ENCODE peak calls at places on chromosomes 1 and 21, in eight cellular contexts. One of them, this sample, is unnamed.

GRCh38 chr1:23369335-23370013 is at the start of gene ZNF436:
- DNase-seq in MM.1S: peak
- DNase-seq in activated effector memory CD4-positive, alpha-beta T cell treated with Interleukin-2 at 50 U/mL for 16 hours: peak
- DNase-seq in stimulated activated CD8-positive, alpha-beta memory T cell treated with anti-CD3 and anti-CD28 coated beads, Interleukin-15, amount 100 ng/mL, for 1 hour: no peak
- DNase-seq in activated B cell treated with CpG ODN at 0.5 μM for 24 hours: no peak
- DNase-seq in SHP77: peak
- DNase-seq in HEK293T: peak
- DNase-seq in D341Med: peak
- DNase-seq in this sample: peak

GRCh38 chr1:235933017-235933416 is 66.3 kb upstream of the LYST start:
- DNase-seq in MM.1S: no peak
- DNase-seq in activated effector memory CD4-positive, alpha-beta T cell treated with Interleukin-2 at 50 U/mL for 16 hours: no peak
- DNase-seq in stimulated activated CD8-positive, alpha-beta memory T cell treated with anti-CD3 and anti-CD28 coated beads, Interleukin-15, amount 100 ng/mL, for 1 hour: no peak
- DNase-seq in activated B cell treated with CpG ODN at 0.5 μM for 24 hours: no peak
- DNase-seq in SHP77: no peak
- DNase-seq in HEK293T: no peak
- DNase-seq in D341Med: no peak
- DNase-seq in this sample: no peak

GRCh38 chr1:58870298-58870676 is 86.4 kb upstream of the JUN start:
- DNase-seq in MM.1S: no peak
- DNase-seq in activated effector memory CD4-positive, alpha-beta T cell treated with Interleukin-2 at 50 U/mL for 16 hours: no peak
- DNase-seq in stimulated activated CD8-positive, alpha-beta memory T cell treated with anti-CD3 and anti-CD28 coated beads, Interleukin-15, amount 100 ng/mL, for 1 hour: no peak
- DNase-seq in activated B cell treated with CpG ODN at 0.5 μM for 24 hours: no peak
- DNase-seq in SHP77: peak
- DNase-seq in HEK293T: no peak
- DNase-seq in D341Med: no peak
- DNase-seq in this sample: no peak

GRCh38 chr1:113684153-113684541 is 75.1 kb downstream of the PHTF1 start:
- DNase-seq in MM.1S: no peak
- DNase-seq in activated effector memory CD4-positive, alpha-beta T cell treated with Interleukin-2 at 50 U/mL for 16 hours: no peak
- DNase-seq in stimulated activated CD8-positive, alpha-beta memory T cell treated with anti-CD3 and anti-CD28 coated beads, Interleukin-15, amount 100 ng/mL, for 1 hour: no peak
- DNase-seq in activated B cell treated with CpG ODN at 0.5 μM for 24 hours: no peak
- DNase-seq in SHP77: no peak
- DNase-seq in HEK293T: no peak
- DNase-seq in D341Med: no peak
- DNase-seq in this sample: peak

GRCh38 chr21:45012661-45013270 is 61.6 kb upstream of the ADARB1 start:
- DNase-seq in MM.1S: no peak
- DNase-seq in activated effector memory CD4-positive, alpha-beta T cell treated with Interleukin-2 at 50 U/mL for 16 hours: no peak
- DNase-seq in stimulated activated CD8-positive, alpha-beta memory T cell treated with anti-CD3 and anti-CD28 coated beads, Interleukin-15, amount 100 ng/mL, for 1 hour: no peak
- DNase-seq in activated B cell treated with CpG ODN at 0.5 μM for 24 hours: no peak
- DNase-seq in SHP77: no peak
- DNase-seq in HEK293T: no peak
- DNase-seq in D341Med: no peak
- DNase-seq in this sample: peak

GRCh38 chr1:36400825-36401601 is 3.3 kb upstream of the LSM10 start:
- DNase-seq in MM.1S: peak
- DNase-seq in activated effector memory CD4-positive, alpha-beta T cell treated with Interleukin-2 at 50 U/mL for 16 hours: no peak
- DNase-seq in stimulated activated CD8-positive, alpha-beta memory T cell treated with anti-CD3 and anti-CD28 coated beads, Interleukin-15, amount 100 ng/mL, for 1 hour: peak
- DNase-seq in activated B cell treated with CpG ODN at 0.5 μM for 24 hours: no peak
- DNase-seq in SHP77: peak
- DNase-seq in HEK293T: no peak
- DNase-seq in D341Med: no peak
- DNase-seq in this sample: peak

GRCh38 chr21:18155508-18156193 is 89.0 kb upstream of the CHODL start:
- DNase-seq in MM.1S: peak
- DNase-seq in activated effector memory CD4-positive, alpha-beta T cell treated with Interleukin-2 at 50 U/mL for 16 hours: no peak
- DNase-seq in stimulated activated CD8-positive, alpha-beta memory T cell treated with anti-CD3 and anti-CD28 coated beads, Interleukin-15, amount 100 ng/mL, for 1 hour: no peak
- DNase-seq in activated B cell treated with CpG ODN at 0.5 μM for 24 hours: no peak
- DNase-seq in SHP77: no peak
- DNase-seq in HEK293T: no peak
- DNase-seq in D341Med: no peak
- DNase-seq in this sample: no peak

GRCh38 chr1:229229721-229230135 is 41.2 kb upstream of the RAB4A start:
- DNase-seq in MM.1S: peak
- DNase-seq in activated effector memory CD4-positive, alpha-beta T cell treated with Interleukin-2 at 50 U/mL for 16 hours: no peak
- DNase-seq in stimulated activated CD8-positive, alpha-beta memory T cell treated with anti-CD3 and anti-CD28 coated beads, Interleukin-15, amount 100 ng/mL, for 1 hour: no peak
- DNase-seq in activated B cell treated with CpG ODN at 0.5 μM for 24 hours: no peak
- DNase-seq in SHP77: no peak
- DNase-seq in HEK293T: no peak
- DNase-seq in D341Med: no peak
- DNase-seq in this sample: peak

GRCh38 chr1:152505083-152505482 is 5.5 kb upstream of the LCE5A start:
- DNase-seq in MM.1S: no peak
- DNase-seq in activated effector memory CD4-positive, alpha-beta T cell treated with Interleukin-2 at 50 U/mL for 16 hours: no peak
- DNase-seq in stimulated activated CD8-positive, alpha-beta memory T cell treated with anti-CD3 and anti-CD28 coated beads, Interleukin-15, amount 100 ng/mL, for 1 hour: no peak
- DNase-seq in activated B cell treated with CpG ODN at 0.5 μM for 24 hours: no peak
- DNase-seq in SHP77: no peak
- DNase-seq in HEK293T: no peak
- DNase-seq in D341Med: no peak
- DNase-seq in this sample: no peak

GRCh38 chr1:8396912-8397406 is 79.0 kb downstream of the SLC45A1 start:
- DNase-seq in MM.1S: peak
- DNase-seq in activated effector memory CD4-positive, alpha-beta T cell treated with Interleukin-2 at 50 U/mL for 16 hours: no peak
- DNase-seq in stimulated activated CD8-positive, alpha-beta memory T cell treated with anti-CD3 and anti-CD28 coated beads, Interleukin-15, amount 100 ng/mL, for 1 hour: no peak
- DNase-seq in activated B cell treated with CpG ODN at 0.5 μM for 24 hours: no peak
- DNase-seq in SHP77: no peak
- DNase-seq in HEK293T: no peak
- DNase-seq in D341Med: no peak
- DNase-seq in this sample: no peak

GRCh38 chr1:45785583-45785982 is 17.8 kb upstream of the MAST2 start:
- DNase-seq in MM.1S: peak
- DNase-seq in activated effector memory CD4-positive, alpha-beta T cell treated with Interleukin-2 at 50 U/mL for 16 hours: peak
- DNase-seq in stimulated activated CD8-positive, alpha-beta memory T cell treated with anti-CD3 and anti-CD28 coated beads, Interleukin-15, amount 100 ng/mL, for 1 hour: no peak
- DNase-seq in activated B cell treated with CpG ODN at 0.5 μM for 24 hours: no peak
- DNase-seq in SHP77: no peak
- DNase-seq in HEK293T: no peak
- DNase-seq in D341Med: no peak
- DNase-seq in this sample: no peak

GRCh38 chr1:38121231-38121680 is 74.7 kb upstream of the POU3F1 start:
- DNase-seq in MM.1S: no peak
- DNase-seq in activated effector memory CD4-positive, alpha-beta T cell treated with Interleukin-2 at 50 U/mL for 16 hours: no peak
- DNase-seq in stimulated activated CD8-positive, alpha-beta memory T cell treated with anti-CD3 and anti-CD28 coated beads, Interleukin-15, amount 100 ng/mL, for 1 hour: no peak
- DNase-seq in activated B cell treated with CpG ODN at 0.5 μM for 24 hours: no peak
- DNase-seq in SHP77: no peak
- DNase-seq in HEK293T: no peak
- DNase-seq in D341Med: no peak
- DNase-seq in this sample: no peak

GRCh38 chr1:156246241-156246761 is 1.6 kb downstream of the PAQR6 start:
- DNase-seq in MM.1S: no peak
- DNase-seq in activated effector memory CD4-positive, alpha-beta T cell treated with Interleukin-2 at 50 U/mL for 16 hours: no peak
- DNase-seq in stimulated activated CD8-positive, alpha-beta memory T cell treated with anti-CD3 and anti-CD28 coated beads, Interleukin-15, amount 100 ng/mL, for 1 hour: no peak
- DNase-seq in activated B cell treated with CpG ODN at 0.5 μM for 24 hours: no peak
- DNase-seq in SHP77: no peak
- DNase-seq in HEK293T: no peak
- DNase-seq in D341Med: no peak
- DNase-seq in this sample: no peak

GRCh38 chr1:66284746-66285145 is 249.2 kb upstream of the SGIP1 start:
- DNase-seq in MM.1S: no peak
- DNase-seq in activated effector memory CD4-positive, alpha-beta T cell treated with Interleukin-2 at 50 U/mL for 16 hours: no peak
- DNase-seq in stimulated activated CD8-positive, alpha-beta memory T cell treated with anti-CD3 and anti-CD28 coated beads, Interleukin-15, amount 100 ng/mL, for 1 hour: no peak
- DNase-seq in activated B cell treated with CpG ODN at 0.5 μM for 24 hours: no peak
- DNase-seq in SHP77: no peak
- DNase-seq in HEK293T: no peak
- DNase-seq in D341Med: no peak
- DNase-seq in this sample: no peak

GRCh38 chr1:218123968-218124367 is 161.1 kb upstream of the RRP15 start:
- DNase-seq in MM.1S: no peak
- DNase-seq in activated effector memory CD4-positive, alpha-beta T cell treated with Interleukin-2 at 50 U/mL for 16 hours: no peak
- DNase-seq in stimulated activated CD8-positive, alpha-beta memory T cell treated with anti-CD3 and anti-CD28 coated beads, Interleukin-15, amount 100 ng/mL, for 1 hour: no peak
- DNase-seq in activated B cell treated with CpG ODN at 0.5 μM for 24 hours: no peak
- DNase-seq in SHP77: no peak
- DNase-seq in HEK293T: no peak
- DNase-seq in D341Med: no peak
- DNase-seq in this sample: no peak

GRCh38 chr21:42570841-42571387 is 57.3 kb downstream of the SLC37A1 start:
- DNase-seq in MM.1S: no peak
- DNase-seq in activated effector memory CD4-positive, alpha-beta T cell treated with Interleukin-2 at 50 U/mL for 16 hours: no peak
- DNase-seq in stimulated activated CD8-positive, alpha-beta memory T cell treated with anti-CD3 and anti-CD28 coated beads, Interleukin-15, amount 100 ng/mL, for 1 hour: no peak
- DNase-seq in activated B cell treated with CpG ODN at 0.5 μM for 24 hours: no peak
- DNase-seq in SHP77: peak
- DNase-seq in HEK293T: no peak
- DNase-seq in D341Med: no peak
- DNase-seq in this sample: no peak

GRCh38 chr1:245754463-245754961 is 599.7 kb downstream of the KIF26B start:
- DNase-seq in MM.1S: no peak
- DNase-seq in activated effector memory CD4-positive, alpha-beta T cell treated with Interleukin-2 at 50 U/mL for 16 hours: no peak
- DNase-seq in stimulated activated CD8-positive, alpha-beta memory T cell treated with anti-CD3 and anti-CD28 coated beads, Interleukin-15, amount 100 ng/mL, for 1 hour: no peak
- DNase-seq in activated B cell treated with CpG ODN at 0.5 μM for 24 hours: no peak
- DNase-seq in SHP77: no peak
- DNase-seq in HEK293T: no peak
- DNase-seq in D341Med: no peak
- DNase-seq in this sample: no peak

GRCh38 chr1:236509203-236509602 is 14.6 kb upstream of the LGALS8 start:
- DNase-seq in MM.1S: no peak
- DNase-seq in activated effector memory CD4-positive, alpha-beta T cell treated with Interleukin-2 at 50 U/mL for 16 hours: no peak
- DNase-seq in stimulated activated CD8-positive, alpha-beta memory T cell treated with anti-CD3 and anti-CD28 coated beads, Interleukin-15, amount 100 ng/mL, for 1 hour: no peak
- DNase-seq in activated B cell treated with CpG ODN at 0.5 μM for 24 hours: no peak
- DNase-seq in SHP77: no peak
- DNase-seq in HEK293T: no peak
- DNase-seq in D341Med: no peak
- DNase-seq in this sample: no peak

GRCh38 chr1:218112862-218113261 is 172.2 kb upstream of the RRP15 start:
- DNase-seq in MM.1S: no peak
- DNase-seq in activated effector memory CD4-positive, alpha-beta T cell treated with Interleukin-2 at 50 U/mL for 16 hours: no peak
- DNase-seq in stimulated activated CD8-positive, alpha-beta memory T cell treated with anti-CD3 and anti-CD28 coated beads, Interleukin-15, amount 100 ng/mL, for 1 hour: no peak
- DNase-seq in activated B cell treated with CpG ODN at 0.5 μM for 24 hours: no peak
- DNase-seq in SHP77: no peak
- DNase-seq in HEK293T: no peak
- DNase-seq in D341Med: no peak
- DNase-seq in this sample: no peak